ENCODE peak calls at places on chromosomes 3 and 15, in four cellular contexts. L is HCT116, X is ovary, D is IMR-90. K is an unnamed sample.

GRCh38 chr15:38669160-38669505 is 104.5 kb upstream of the RASGRP1 start:
- DNase-seq in X (no peak), D (no peak), L (no peak), K (no peak)

GRCh38 chr15:81016253-81017068 is 15.7 kb downstream of the TLNRD1 start:
- DNase-seq in D (no peak), X (no peak), L (no peak), K (no peak)

GRCh38 chr15:55775316-55775715 is 32.4 kb upstream of the PRTG start:
- DNase-seq in X (no peak), L (no peak), D (no peak), K (no peak)

GRCh38 chr3:180640987-180641386 is 38.3 kb downstream of the CCDC39 start:
- DNase-seq in D (no peak), L (no peak), X (no peak), K (no peak)

GRCh38 chr3:128548426-128549282 is 55.7 kb upstream of the GATA2 start:
- DNase-seq in X (no peak), D (peak; percentile 45), L (no peak), K (no peak)

GRCh38 chr3:71581981-71582611 is 1.4 kb downstream of the FOXP1 start:
- DNase-seq in D (no peak), L (no peak), X (peak; percentile 68), K (peak; percentile 39)

GRCh38 chr15:64232400-64232799 is 69.6 kb upstream of the PPIB start:
- DNase-seq in X (no peak), D (peak; percentile 83), L (no peak), K (no peak)

GRCh38 chr3:76308541-76308940 is 523.2 kb upstream of the ZNF717 start:
- DNase-seq in D (peak; percentile 85), L (no peak), X (no peak), K (no peak)

GRCh38 chr3:151841801-151842200 is 27.9 kb downstream of the AADAC start:
- DNase-seq in X (no peak), D (peak; percentile 18), L (no peak), K (no peak)

GRCh38 chr15:55389276-55389631 is 18.9 kb downstream of the CCPG1 start:
- DNase-seq in L (no peak), D (peak; percentile 35), X (no peak), K (no peak)

GRCh38 chr15:80560601-80561025 is 134.5 kb upstream of the ABHD17C start:
- DNase-seq in D (no peak), L (no peak), X (no peak), K (no peak)

GRCh38 chr3:48575366-48575765 is 11.8 kb upstream of the UCN2 start:
- DNase-seq in L (no peak), D (no peak), X (no peak), K (no peak)

GRCh38 chr3:37590328-37591079 is 271.2 kb upstream of the CTDSPL start:
- DNase-seq in D (no peak), L (no peak), X (peak; percentile 30), K (peak; percentile 30)

GRCh38 chr3:155330356-155330755 is 36.9 kb upstream of the STRIT1 start:
- DNase-seq in D (no peak), X (no peak), L (no peak), K (no peak)

GRCh38 chr3:17905996-17906395 is 163.6 kb upstream of the TBC1D5 start:
- DNase-seq in L (no peak), X (no peak), D (no peak), K (no peak)

GRCh38 chr3:149765762-149766334 is 13.6 kb upstream of the COMMD2 start:
- DNase-seq in X (no peak), L (no peak), D (peak; percentile 67), K (no peak)

GRCh38 chr3:73520931-73521461 is 103.7 kb downstream of the PDZRN3 start:
- DNase-seq in L (no peak), X (no peak), D (peak; percentile 16), K (peak; percentile 86)

GRCh38 chr3:12194209-12194608 is 35.5 kb upstream of the TIMP4 start:
- DNase-seq in D (peak; percentile 92), L (peak; percentile 36), X (no peak), K (no peak)

GRCh38 chr3:46938118-46938517 is 38.4 kb downstream of the CCDC12 start:
- DNase-seq in L (no peak), D (no peak), X (no peak), K (no peak)

GRCh38 chr15:29570931-29571727 is 251.1 kb downstream of the TJP1 start:
- DNase-seq in D (no peak), X (no peak), L (no peak), K (no peak)

GRCh38 chr3:45690331-45691035 is 1.3 kb downstream of the SACM1L start:
- DNase-seq in D (no peak), X (no peak), L (no peak), K (no peak)
- H3K4me3 ChIP-seq in D (peak overlapping the region; percentile 67), X (peak overlapping the region; percentile 61), L (peak overlapping the region; percentile 86), K (peak overlapping the region; percentile 84)

GRCh38 chr3:3126477-3127431 is at the start of gene TRNT1:
- DNase-seq in D (peak; percentile 91), L (peak; percentile 73), X (peak; percentile 97), K (peak; percentile 95)
- TF ChIP-seq POLR2A in D (peak; percentile 97), L (peak; percentile 71), X (peak; percentile 90), K (peak; percentile 60)

GRCh38 chr15:48976444-48977088 is 12.8 kb upstream of the SHC4 start:
- DNase-seq in X (no peak), D (no peak), L (no peak), K (no peak)
- H3K4me3 ChIP-seq in X (no peak overlapping the region), D (no peak overlapping the region), L (no peak overlapping the region), K (no peak overlapping the region)

GRCh38 chr3:44338010-44338827 is at the start of gene TCAIM:
- DNase-seq in L (peak; percentile 94), D (peak; percentile 96), X (peak; percentile 97), K (peak; percentile 97)

GRCh38 chr3:44339990-44340389 is 1.4 kb downstream of the TCAIM start:
- DNase-seq in D (no peak), X (no peak), L (no peak), K (no peak)

GRCh38 chr3:44339181-44339741 is 695 bp downstream of the TCAIM start:
- DNase-seq in D (no peak), X (no peak), L (no peak), K (no peak)

GRCh38 chr3:44337253-44337652 is 1.3 kb upstream of the TCAIM start:
- DNase-seq in D (no peak), L (no peak), X (no peak), K (no peak)

GRCh38 chr3:44338828-44339127 is 212 bp downstream of the TCAIM start:
- DNase-seq in X (no peak), D (no peak), L (no peak), K (no peak)
- TF ChIP-seq POLR2A in X (no peak), D (no peak), L (no peak), K (no peak)

GRCh38 chr3:35645189-35645588 is 5.9 kb downstream of the ARPP21 start:
- DNase-seq in X (no peak), L (no peak), D (no peak), K (no peak)

GRCh38 chr3:35643391-35643790 is 4.1 kb downstream of the ARPP21 start:
- DNase-seq in L (no peak), D (no peak), X (no peak), K (no peak)

GRCh38 chr3:35641920-35642532 is 2.7 kb downstream of the ARPP21 start:
- DNase-seq in X (no peak), L (no peak), D (no peak), K (no peak)

GRCh38 chr3:35640736-35641135 is 1.4 kb downstream of the ARPP21 start:
- DNase-seq in L (no peak), D (no peak), X (no peak), K (no peak)

GRCh38 chr3:35644461-35644860 is 5.1 kb downstream of the ARPP21 start:
- DNase-seq in L (no peak), D (no peak), X (no peak), K (no peak)
- H3K4me3 ChIP-seq in L (no peak overlapping the region), D (no peak overlapping the region), X (no peak overlapping the region), K (no peak overlapping the region)

DNA sequence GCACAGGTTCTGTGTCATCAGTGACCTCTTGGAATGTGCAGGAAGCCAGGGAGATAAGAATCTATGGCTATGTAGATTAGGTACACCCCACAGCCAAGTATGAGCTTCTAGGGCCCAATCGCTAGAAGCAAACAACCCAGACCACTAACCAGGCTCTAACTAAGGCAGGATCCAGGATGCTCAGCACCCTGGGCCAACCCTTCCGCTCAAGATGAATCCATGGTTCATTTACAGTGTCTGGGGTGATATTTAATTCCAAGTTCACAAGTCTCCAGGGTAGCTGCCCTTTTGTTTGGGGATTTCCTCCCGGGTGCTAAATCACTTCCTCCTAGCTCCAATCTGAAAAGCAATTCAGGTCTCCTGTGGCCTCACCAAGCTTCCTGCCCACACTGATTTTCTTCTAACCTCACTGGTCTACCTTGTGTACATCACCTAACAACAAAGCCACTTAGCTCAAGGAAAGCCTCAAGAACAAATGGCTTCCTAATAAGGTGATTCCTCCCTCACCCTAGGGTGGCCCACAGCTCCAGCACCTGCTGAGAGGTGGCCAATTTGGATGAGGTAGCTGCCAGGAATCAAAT is 2.4 kb downstream of the EHD4 start:
- DNase-seq in X (no peak), L (no peak), D (no peak), K (no peak)
- TF ChIP-seq POLR2A in X (no peak), L (no peak), D (no peak), K (no peak)

DNA sequence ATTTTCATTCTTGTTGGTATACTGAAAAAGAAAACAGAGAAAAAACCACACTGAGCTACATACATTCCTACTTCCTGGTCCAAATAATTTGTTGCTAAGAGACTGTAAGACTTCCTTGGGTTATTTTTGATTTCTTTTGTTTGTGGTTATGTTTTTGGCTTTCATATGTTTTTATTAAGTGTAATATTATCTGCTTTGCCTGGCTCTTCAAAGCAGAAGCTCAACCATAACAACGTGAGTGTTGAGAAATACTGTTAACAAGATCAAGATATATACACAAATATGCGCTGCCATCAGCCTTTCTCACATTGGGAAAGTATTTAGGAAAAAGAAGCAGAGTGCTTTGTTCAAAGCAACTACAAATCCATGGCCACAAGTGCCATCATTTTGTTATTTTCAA is 556.2 kb upstream of the CBLB start:
- DNase-seq in L (no peak), X (no peak), D (peak; percentile 81), K (no peak)
- H3K4me3 ChIP-seq in L (no peak overlapping the region), X (no peak overlapping the region), D (no peak overlapping the region), K (no peak overlapping the region)

DNA sequence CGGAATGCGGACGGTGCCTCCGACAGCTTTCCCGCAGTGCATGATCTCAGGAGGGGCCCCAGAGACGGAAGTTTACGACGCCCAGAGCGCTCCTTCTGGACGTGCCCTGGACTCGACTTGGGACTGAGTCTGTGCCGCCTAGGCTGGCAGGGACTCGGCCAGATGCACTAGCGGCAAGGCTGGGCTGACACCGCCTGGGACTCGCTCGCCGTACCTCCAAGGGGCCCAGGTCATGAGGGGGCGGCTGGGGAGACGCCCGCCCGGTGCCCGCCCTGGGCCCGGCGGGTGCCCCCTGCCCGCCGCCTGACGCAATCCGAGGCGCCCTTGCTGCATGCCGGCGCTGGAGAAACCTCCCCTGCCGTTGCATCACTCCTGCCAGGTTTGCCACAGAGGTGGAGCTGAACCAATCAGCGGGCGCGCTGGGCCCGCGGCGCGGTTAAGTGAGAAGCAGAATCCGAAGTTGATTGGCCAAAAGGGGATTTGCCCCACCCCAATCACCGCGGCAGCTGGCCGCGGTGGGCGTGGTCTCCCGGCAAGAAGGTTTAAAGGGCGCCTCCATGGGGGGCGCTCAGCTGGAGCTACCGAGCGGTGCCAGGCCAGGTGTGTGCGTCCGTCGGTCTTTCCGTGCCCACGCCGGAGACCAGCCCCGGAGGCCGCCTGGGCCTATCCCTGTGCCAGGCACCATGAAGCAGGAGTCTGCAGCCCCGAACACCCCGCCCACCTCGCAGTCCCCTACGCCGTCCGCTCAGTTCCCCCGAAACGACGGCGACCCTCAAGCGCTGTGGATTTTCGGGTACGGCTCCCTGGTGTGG is at the start of gene CHAC1:
- DNase-seq in D (peak; percentile 96), X (peak; percentile 89), L (peak; percentile 94), K (peak; percentile 86)
- TF ChIP-seq POLR2A in D (peak; percentile 97), X (no peak), L (peak; percentile 86), K (no peak)